ENCODE peak calls at places on chromosomes 16 and 17, in five cellular contexts. O is GM23338, N is Panc1, A is A549, I is HCT116. R is an unnamed sample.

GRCh38 chr16:53281280-53281679 is 153.0 kb upstream of the RBL2 start:
- DNase-seq in O (no peak), N (no peak), A (no peak), I (no peak), R (no peak)

GRCh38 chr16:4093495-4094137 is 22.6 kb downstream of the ADCY9 start:
- DNase-seq in I (no peak), N (no peak), O (no peak), A (no peak), R (no peak)

GRCh38 chr16:73483076-73483791 is 435.3 kb upstream of the ZFHX3 start:
- DNase-seq in I (no peak), A (no peak), O (peak; percentile 91), N (no peak), R (no peak)

GRCh38 chr16:29968205-29968604 is 5.5 kb upstream of the TAOK2 start:
- DNase-seq in A (no peak), O (no peak), N (no peak), I (no peak), R (no peak)

GRCh38 chr17:79133214-79133613 is 58.6 kb downstream of the ENGASE start:
- DNase-seq in O (no peak), I (no peak), A (no peak), N (no peak), R (no peak)

GRCh38 chr17:13031718-13032350 is 14.0 kb upstream of the ELAC2 start:
- DNase-seq in A (peak; percentile 52), O (peak; percentile 79), I (peak; percentile 45), N (no peak), R (peak; percentile 60)

GRCh38 chr16:4533490-4533889 is 5.1 kb downstream of the CDIP1 start:
- DNase-seq in A (no peak), I (no peak), O (no peak), N (no peak), R (no peak)

GRCh38 chr16:17467923-17468540 is 2.7 kb downstream of the XYLT1 start:
- DNase-seq in O (peak; percentile 85), N (no peak), I (no peak), A (peak; percentile 26), R (peak; percentile 32)

DNA sequence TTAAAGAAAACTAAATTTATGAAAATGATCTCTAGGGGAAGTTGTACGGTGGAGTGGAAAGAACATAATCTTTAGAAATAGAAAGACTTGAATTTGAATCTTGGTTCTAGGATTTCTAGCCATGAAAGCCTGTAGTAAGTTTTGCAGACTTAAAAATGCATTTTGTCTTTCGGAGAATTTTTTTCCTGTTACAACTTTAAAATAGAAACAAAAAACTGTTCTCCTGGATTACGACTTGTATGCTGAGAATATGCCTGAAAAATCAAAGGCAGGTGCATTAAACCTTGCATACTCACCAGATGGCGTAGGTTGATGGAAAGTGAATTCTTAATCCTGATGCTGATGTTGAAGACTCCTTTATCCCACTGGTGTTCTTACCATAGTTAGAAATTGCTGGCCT is 7.5 kb upstream of the MPHOSPH6 start:
- DNase-seq in N (no peak), I (no peak), A (no peak), O (no peak), R (no peak)
- TF ChIP-seq CTCF in N (no peak), I (no peak), A (no peak), O (no peak), R (no peak)

DNA sequence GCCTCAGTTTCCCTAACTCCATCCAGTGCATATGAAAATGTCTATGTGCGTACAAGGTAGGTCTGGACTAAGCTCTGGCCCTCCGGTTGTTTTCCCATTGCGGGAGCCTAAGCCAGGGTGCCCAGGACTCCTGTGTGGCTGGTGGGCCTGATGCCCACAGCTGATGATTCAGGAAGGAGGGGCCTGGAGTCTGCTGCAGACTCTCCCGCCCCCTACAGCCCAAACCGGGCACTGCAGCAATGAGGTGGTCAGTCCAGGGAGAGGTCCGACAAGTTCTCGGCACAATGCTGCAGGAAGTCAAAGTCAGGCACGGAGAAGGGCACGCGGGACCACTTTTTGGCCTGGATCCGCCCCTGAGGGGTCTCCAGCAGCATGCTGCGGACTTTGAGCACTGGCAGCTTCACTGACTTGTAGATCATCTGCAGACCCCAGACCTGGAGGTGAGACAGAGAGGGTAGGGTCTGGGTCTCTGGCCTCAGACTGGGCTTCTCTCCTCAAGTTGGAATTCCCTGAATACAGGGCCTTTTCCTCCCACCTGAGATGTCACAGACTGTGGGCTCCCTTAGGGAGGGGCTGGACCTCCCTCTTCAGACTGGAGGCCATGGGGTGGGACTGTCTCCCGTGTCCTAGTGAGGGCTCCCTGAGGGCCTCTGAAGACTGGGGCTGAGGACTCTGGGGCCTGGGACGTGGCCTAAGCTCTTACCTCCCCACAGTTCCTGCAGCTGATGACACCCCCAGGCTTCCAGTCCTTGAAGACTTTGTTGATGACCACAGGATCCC is 3.4 kb upstream of the ZNF385C start:
- DNase-seq in A (peak; percentile 93), O (peak; percentile 88), I (peak; percentile 61), N (no peak), R (peak; percentile 87)
- TF ChIP-seq REST in A (no peak), O (no peak), I (no peak), N (no peak), R (no peak)

GRCh38 chr17:82297804-82298537 is 19.4 kb downstream of the CD7 start:
- DNase-seq in A (peak; percentile 98), N (peak; percentile 69), O (peak; percentile 44), I (no peak), R (peak; percentile 85)
- TF ChIP-seq CTCF in A (peak; percentile 15), N (no peak), O (no peak), I (no peak), R (no peak)

DNA sequence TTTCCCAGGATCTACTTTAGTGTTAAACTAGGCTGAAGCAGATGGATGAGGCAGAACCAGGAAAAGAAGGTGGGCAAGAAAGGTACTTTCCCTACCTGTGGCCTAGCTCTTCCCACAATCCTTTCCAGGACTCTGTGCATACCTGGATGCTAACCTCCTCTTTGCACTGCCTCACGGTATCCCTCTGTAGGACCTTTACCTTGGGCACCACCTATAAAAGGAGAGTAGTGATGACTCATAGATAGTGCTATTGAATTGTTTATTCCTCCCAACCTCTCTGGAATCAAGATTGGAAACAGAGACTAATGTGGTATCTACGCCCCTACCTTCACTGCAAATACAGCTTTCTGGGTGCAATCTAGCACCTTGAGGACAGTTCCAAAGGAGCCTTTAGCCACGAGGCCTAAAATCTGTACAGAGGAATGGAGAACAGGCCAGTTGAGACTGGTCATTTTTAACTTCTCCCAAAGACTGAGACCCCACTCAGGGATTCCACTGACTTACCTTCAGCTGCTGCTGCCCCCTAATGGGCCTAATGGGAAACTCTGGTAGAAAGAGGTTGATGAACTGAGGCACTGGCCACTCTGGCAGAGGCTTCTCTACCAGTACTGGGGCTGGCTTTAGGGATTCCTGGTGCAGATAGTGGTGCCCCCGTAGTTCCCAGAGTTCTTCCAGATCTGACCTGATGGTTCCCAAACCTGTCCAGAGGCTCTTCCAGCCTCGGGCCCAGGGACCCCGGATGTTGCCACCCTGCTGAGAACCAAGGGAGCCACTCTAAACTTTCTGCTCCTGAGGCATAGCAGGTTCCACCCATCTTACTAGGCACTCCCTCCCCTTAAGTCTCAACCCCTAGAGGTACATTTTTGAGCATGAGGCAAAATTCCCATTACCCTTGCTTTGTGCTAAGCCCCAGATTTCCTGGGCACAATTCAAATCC is 781 bp downstream of the RSKR start:
- DNase-seq in N (peak; percentile 24), O (peak; percentile 82), A (peak; percentile 56), I (no peak), R (peak; percentile 68)
- TF ChIP-seq REST in N (no peak), O (no peak), A (no peak), I (no peak), R (no peak)

GRCh38 chr16:188674-189073 is 8.4 kb downstream of the HBQ1 start:
- DNase-seq in N (no peak), A (no peak), I (no peak), O (peak; percentile 33), R (no peak)
- TF ChIP-seq CTCF in N (no peak), A (peak; percentile 35), I (peak; percentile 23), O (peak; percentile 13), R (peak; percentile 27)

GRCh38 chr16:87973721-87974120 is 22.5 kb downstream of the BANP start:
- DNase-seq in O (no peak), I (no peak), N (no peak), A (no peak), R (no peak)
- TF ChIP-seq REST in O (no peak), I (no peak), N (no peak), A (no peak), R (no peak)